ENCODE peak calls at places on chromosomes 12 and 14, in ten cellular contexts. One of them, this sample, is unnamed.

GRCh38 chr12:89433634-89434033 is 81.3 kb upstream of the DUSP6 start:
- DNase-seq in Peyer's patch: no peak
- DNase-seq in GM23338: no peak
- DNase-seq in hypothalamus: no peak
- DNase-seq in H54: no peak
- DNase-seq in PC-3: no peak
- DNase-seq in effector CD4-positive, alpha-beta T cell: no peak
- DNase-seq in iPS-NIHi11: no peak
- DNase-seq in brain microvascular endothelial cell: no peak
- DNase-seq in A172: no peak
- DNase-seq in this sample: no peak

GRCh38 chr14:61471297-61471980 is 150.1 kb downstream of the PRKCH start:
- DNase-seq in Peyer's patch: no peak
- DNase-seq in GM23338: no peak
- DNase-seq in hypothalamus: no peak
- DNase-seq in H54: no peak
- DNase-seq in PC-3: no peak
- DNase-seq in effector CD4-positive, alpha-beta T cell: no peak
- DNase-seq in iPS-NIHi11: no peak
- DNase-seq in brain microvascular endothelial cell: peak
- DNase-seq in A172: no peak
- DNase-seq in this sample: no peak

GRCh38 chr14:71668942-71669341 is 263.3 kb upstream of the RGS6 start:
- DNase-seq in Peyer's patch: no peak
- DNase-seq in GM23338: no peak
- DNase-seq in hypothalamus: no peak
- DNase-seq in H54: no peak
- DNase-seq in PC-3: no peak
- DNase-seq in effector CD4-positive, alpha-beta T cell: no peak
- DNase-seq in iPS-NIHi11: no peak
- DNase-seq in brain microvascular endothelial cell: no peak
- DNase-seq in A172: no peak
- DNase-seq in this sample: no peak

GRCh38 chr12:45601888-45602287 is 127.6 kb upstream of the ARID2 start:
- DNase-seq in Peyer's patch: no peak
- DNase-seq in GM23338: no peak
- DNase-seq in hypothalamus: no peak
- DNase-seq in H54: no peak
- DNase-seq in PC-3: no peak
- DNase-seq in effector CD4-positive, alpha-beta T cell: no peak
- DNase-seq in iPS-NIHi11: no peak
- DNase-seq in brain microvascular endothelial cell: no peak
- DNase-seq in A172: no peak
- DNase-seq in this sample: no peak

GRCh38 chr12:103779410-103780092 is 61.5 kb downstream of the NT5DC3 start:
- DNase-seq in Peyer's patch: no peak
- DNase-seq in GM23338: peak
- DNase-seq in hypothalamus: no peak
- DNase-seq in H54: peak
- DNase-seq in PC-3: no peak
- DNase-seq in effector CD4-positive, alpha-beta T cell: no peak
- DNase-seq in iPS-NIHi11: no peak
- DNase-seq in brain microvascular endothelial cell: peak
- DNase-seq in A172: peak
- DNase-seq in this sample: no peak

GRCh38 chr12:103677905-103678304 is 90.8 kb downstream of the STAB2 start:
- DNase-seq in Peyer's patch: no peak
- DNase-seq in GM23338: no peak
- DNase-seq in hypothalamus: no peak
- DNase-seq in H54: no peak
- DNase-seq in PC-3: no peak
- DNase-seq in effector CD4-positive, alpha-beta T cell: no peak
- DNase-seq in iPS-NIHi11: no peak
- DNase-seq in brain microvascular endothelial cell: no peak
- DNase-seq in A172: no peak
- DNase-seq in this sample: no peak

GRCh38 chr12:12095016-12095415 is 24.3 kb downstream of the BCL2L14 start:
- DNase-seq in Peyer's patch: no peak
- DNase-seq in GM23338: no peak
- DNase-seq in hypothalamus: no peak
- DNase-seq in H54: no peak
- DNase-seq in PC-3: no peak
- DNase-seq in effector CD4-positive, alpha-beta T cell: no peak
- DNase-seq in iPS-NIHi11: no peak
- DNase-seq in brain microvascular endothelial cell: peak
- DNase-seq in A172: no peak
- DNase-seq in this sample: no peak

GRCh38 chr14:73713804-73714655 is at the start of gene PNMA1:
- DNase-seq in Peyer's patch: peak
- DNase-seq in GM23338: peak
- DNase-seq in hypothalamus: peak
- DNase-seq in H54: peak
- DNase-seq in PC-3: peak
- DNase-seq in effector CD4-positive, alpha-beta T cell: peak
- DNase-seq in iPS-NIHi11: peak
- DNase-seq in brain microvascular endothelial cell: peak
- DNase-seq in A172: peak
- DNase-seq in this sample: peak

GRCh38 chr12:129961111-129961510 is 57.3 kb upstream of the TMEM132D start:
- DNase-seq in Peyer's patch: no peak
- DNase-seq in GM23338: no peak
- DNase-seq in hypothalamus: no peak
- DNase-seq in H54: no peak
- DNase-seq in PC-3: peak
- DNase-seq in effector CD4-positive, alpha-beta T cell: no peak
- DNase-seq in iPS-NIHi11: no peak
- DNase-seq in brain microvascular endothelial cell: peak
- DNase-seq in A172: no peak
- DNase-seq in this sample: no peak

This sample was measured in NCI-H82.